ENCODE peak calls at places on chromosome X, in ten cellular contexts. C is vagina, S is caudate nucleus, X is mesendoderm, O is ovary, L is NCI-H510A, F is NCI-H460, Q is anterior cingulate cortex, N is astrocyte of the hippocampus, H is GDM1. T is an unnamed sample.

GRCh38 chrX:19906293-19906692 is 18.9 kb upstream of the SH3KBP1 start:
- DNase-seq in C (no peak), S (no peak), X (no peak), O (no peak), L (no peak), F (no peak), Q (no peak), N (no peak), H (no peak), T (no peak)

GRCh38 chrX:70433848-70434351 is 10.7 kb upstream of the DLG3 start:
- DNase-seq in C (no peak), S (peak; percentile 22), X (peak; percentile 78), O (peak; percentile 75), L (peak; percentile 54), F (peak; percentile 60), Q (peak; percentile 46), N (peak; percentile 75), H (peak; percentile 3), T (peak; percentile 60)

GRCh38 chrX:39196192-39197102 is 395.2 kb downstream of the MID1IP1 start:
- DNase-seq in C (no peak), S (no peak), X (no peak), O (no peak), L (peak; percentile 16), F (no peak), Q (no peak), N (peak; percentile 73), H (peak; percentile 64), T (no peak)

GRCh38 chrX:71541546-71542022 is 8.7 kb downstream of the OGT start:
- DNase-seq in C (no peak), S (no peak), X (no peak), O (no peak), L (no peak), F (no peak), Q (no peak), N (peak; percentile 10), H (no peak), T (no peak)

GRCh38 chrX:136822337-136823095 is 41.8 kb upstream of the ARHGEF6 start:
- DNase-seq in C (no peak), S (no peak), X (no peak), O (no peak), L (no peak), F (no peak), Q (no peak), N (no peak), H (no peak), T (no peak)

GRCh38 chrX:35015627-35016026 is 73.0 kb downstream of the FAM47B start:
- DNase-seq in C (no peak), S (no peak), X (no peak), O (no peak), L (no peak), F (no peak), Q (no peak), N (no peak), H (no peak), T (no peak)

GRCh38 chrX:1389181-1389992 is 2.5 kb downstream of the SLC25A6 start:
- DNase-seq in C (no peak), S (no peak), X (no peak), O (peak; percentile 42), L (no peak), F (no peak), Q (no peak), N (no peak), H (no peak), T (no peak)

GRCh38 chrX:123899701-123900100 is 39.8 kb downstream of the XIAP start:
- DNase-seq in C (no peak), S (no peak), X (no peak), O (no peak), L (no peak), F (no peak), Q (no peak), N (no peak), H (no peak), T (no peak)

GRCh38 chrX:133921764-133922389 is 63.5 kb downstream of the GPC3 start:
- DNase-seq in C (no peak), S (no peak), X (peak; percentile 88), O (no peak), L (peak; percentile 24), F (peak; percentile 35), Q (no peak), N (peak; percentile 28), H (peak; percentile 1), T (no peak)

GRCh38 chrX:16258936-16259335 is 91.7 kb downstream of the MAGEB17 start:
- DNase-seq in C (no peak), S (no peak), X (peak; percentile 2), O (no peak), L (no peak), F (no peak), Q (no peak), N (no peak), H (no peak), T (no peak)

GRCh38 chrX:121635141-121635540 is 587.7 kb downstream of the GLUD2 start:
- DNase-seq in C (no peak), S (no peak), X (no peak), O (no peak), L (no peak), F (no peak), Q (no peak), N (peak; percentile 46), H (no peak), T (no peak)

GRCh38 chrX:86148024-86148511 is at the start of gene DACH2:
- DNase-seq in C (no peak), S (peak; percentile 54), X (peak; percentile 92), O (peak; percentile 81), L (peak; percentile 64), F (peak; percentile 72), Q (peak; percentile 63), N (peak; percentile 78), H (no peak), T (peak; percentile 72)

GRCh38 chrX:151722241-151722846 is 6.5 kb downstream of the FATE1 start:
- DNase-seq in C (no peak), S (no peak), X (peak; percentile 75), O (peak; percentile 25), L (peak; percentile 2), F (no peak), Q (no peak), N (peak; percentile 46), H (no peak), T (no peak)

GRCh38 chrX:107894038-107894437 is 68.4 kb downstream of the MID2 start:
- DNase-seq in C (no peak), S (no peak), X (peak; percentile 65), O (no peak), L (no peak), F (peak; percentile 65), Q (no peak), N (peak; percentile 54), H (no peak), T (no peak)

GRCh38 chrX:23898412-23898959 is 9.3 kb downstream of the APOO start:
- DNase-seq in C (no peak), S (no peak), X (no peak), O (no peak), L (no peak), F (peak; percentile 55), Q (no peak), N (peak; percentile 50), H (no peak), T (no peak)

GRCh38 chrX:10158279-10158939 is 1.6 kb downstream of the CLCN4 start:
- DNase-seq in C (no peak), S (peak; percentile 50), X (peak; percentile 61), O (peak; percentile 57), L (peak; percentile 25), F (no peak), Q (peak; percentile 40), N (peak; percentile 47), H (no peak), T (peak; percentile 54)

GRCh38 chrX:13906103-13906502 is 89.2 kb upstream of the GPM6B start:
- DNase-seq in C (no peak), S (peak; percentile 16), X (no peak), O (no peak), L (no peak), F (no peak), Q (no peak), N (peak; percentile 18), H (no peak), T (peak; percentile 51)

GRCh38 chrX:12060489-12061260 is 77.6 kb upstream of the FRMPD4 start:
- DNase-seq in C (no peak), S (no peak), X (no peak), O (no peak), L (no peak), F (no peak), Q (no peak), N (no peak), H (no peak), T (no peak)

GRCh38 chrX:29229802-29230201 is 642.6 kb downstream of the IL1RAPL1 start:
- DNase-seq in C (no peak), S (no peak), X (no peak), O (no peak), L (no peak), F (peak; percentile 21), Q (no peak), N (peak; percentile 31), H (no peak), T (no peak)

GRCh38 chrX:23919706-23920320 is 12.0 kb downstream of the CXorf58 start:
- DNase-seq in C (no peak), S (no peak), X (peak; percentile 53), O (no peak), L (no peak), F (no peak), Q (no peak), N (peak; percentile 12), H (no peak), T (no peak)

GRCh38 chrX:13081385-13082285 is 37.2 kb upstream of the FAM9C start:
- DNase-seq in C (no peak), S (no peak), X (no peak), O (no peak), L (no peak), F (no peak), Q (no peak), N (no peak), H (no peak), T (no peak)

GRCh38 chrX:40552768-40553167 is 28.0 kb upstream of the ATP6AP2 start:
- DNase-seq in C (no peak), S (no peak), X (no peak), O (no peak), L (no peak), F (peak; percentile 11), Q (no peak), N (peak; percentile 14), H (no peak), T (no peak)

GRCh38 chrX:54482839-54483593 is 13.0 kb downstream of the FGD1 start:
- DNase-seq in C (no peak), S (no peak), X (peak; percentile 62), O (peak; percentile 40), L (peak; percentile 52), F (no peak), Q (no peak), N (no peak), H (no peak), T (no peak)

GRCh38 chrX:63686878-63687714 is 97.9 kb downstream of the ARHGEF9 start:
- DNase-seq in C (no peak), S (no peak), X (peak; percentile 66), O (no peak), L (no peak), F (peak; percentile 52), Q (no peak), N (peak; percentile 55), H (no peak), T (no peak)

GRCh38 chrX:123753656-123754350 is 21.0 kb upstream of the THOC2 start:
- DNase-seq in C (no peak), S (no peak), X (no peak), O (no peak), L (no peak), F (no peak), Q (no peak), N (no peak), H (no peak), T (no peak)

GRCh38 chrX:45295587-45295986 is 94.9 kb upstream of the DIPK2B start:
- DNase-seq in C (no peak), S (no peak), X (no peak), O (no peak), L (peak; percentile 1), F (no peak), Q (no peak), N (peak; percentile 41), H (no peak), T (no peak)

GRCh38 chrX:130055103-130055502 is 55.2 kb downstream of the ELF4 start:
- DNase-seq in C (no peak), S (no peak), X (peak; percentile 77), O (no peak), L (no peak), F (no peak), Q (no peak), N (peak; percentile 74), H (no peak), T (no peak)

GRCh38 chrX:53257166-53257565 is 24.2 kb downstream of the IQSEC2 start:
- DNase-seq in C (no peak), S (no peak), X (no peak), O (no peak), L (no peak), F (no peak), Q (no peak), N (no peak), H (no peak), T (no peak)

T was measured in nucleus accumbens.